ENCODE peak calls at places on chromosomes 1 and 21, in six cellular contexts. I is A549, M is HepG2, Y is endothelial cell of umbilical vein, C is K562, T is GM12878. Q is an unnamed sample.

GRCh38 chr1:27658951-27659496 is 13.0 kb downstream of the IFI6 start:
- DNase-seq in I (no peak), M (no peak), Y (no peak), C (no peak), T (peak), Q (peak)

GRCh38 chr1:203629509-203630082 is 3.0 kb downstream of the ATP2B4 start:
- DNase-seq in I (no peak), M (no peak), Y (peak), C (peak), T (no peak), Q (peak)

GRCh38 chr1:66350001-66350547 is 183.9 kb upstream of the SGIP1 start:
- DNase-seq in I (no peak), M (no peak), Y (peak), C (no peak), T (no peak), Q (peak)

GRCh38 chr1:149884433-149885363 is 14.7 kb upstream of the BOLA1 start:
- DNase-seq in I (no peak), M (no peak), Y (no peak), C (peak), T (peak), Q (peak)

GRCh38 chr1:221788466-221788865 is 46.6 kb upstream of the DUSP10 start:
- DNase-seq in I (no peak), M (no peak), Y (no peak), C (no peak), T (no peak), Q (no peak)

GRCh38 chr1:11701551-11701961 is 10.0 kb downstream of the DRAXIN start:
- DNase-seq in I (no peak), M (no peak), Y (no peak), C (no peak), T (no peak), Q (no peak)

GRCh38 chr1:147225193-147225730 is at the start of gene FMO5:
- DNase-seq in I (peak), M (no peak), Y (peak), C (peak), T (no peak), Q (peak)

GRCh38 chr1:168520052-168520751 is 23.6 kb downstream of the XCL2 start:
- DNase-seq in I (no peak), M (no peak), Y (no peak), C (no peak), T (no peak), Q (peak)

GRCh38 chr1:226983998-226984364 is 43.9 kb downstream of the COQ8A start:
- DNase-seq in I (no peak), M (no peak), Y (no peak), C (no peak), T (no peak), Q (no peak)

GRCh38 chr1:209370616-209371015 is 212.9 kb upstream of the CAMK1G start:
- DNase-seq in I (no peak), M (no peak), Y (no peak), C (no peak), T (no peak), Q (no peak)

GRCh38 chr21:43884012-43884860 is 19.2 kb downstream of the AGPAT3 start:
- DNase-seq in I (no peak), M (peak), Y (peak), C (peak), T (no peak), Q (peak)

GRCh38 chr1:115312752-115313151 is 25.3 kb downstream of the NGF start:
- DNase-seq in I (no peak), M (no peak), Y (no peak), C (no peak), T (no peak), Q (no peak)

GRCh38 chr1:115314111-115314510 is 23.9 kb downstream of the NGF start:
- DNase-seq in I (no peak), M (no peak), Y (no peak), C (no peak), T (no peak), Q (no peak)

GRCh38 chr1:115310821-115311220 is 27.2 kb downstream of the NGF start:
- DNase-seq in I (no peak), M (no peak), Y (no peak), C (no peak), T (no peak), Q (no peak)

GRCh38 chr1:115314765-115315164 is 23.3 kb downstream of the NGF start:
- DNase-seq in I (no peak), M (no peak), Y (no peak), C (no peak), T (no peak), Q (no peak)

DNA sequence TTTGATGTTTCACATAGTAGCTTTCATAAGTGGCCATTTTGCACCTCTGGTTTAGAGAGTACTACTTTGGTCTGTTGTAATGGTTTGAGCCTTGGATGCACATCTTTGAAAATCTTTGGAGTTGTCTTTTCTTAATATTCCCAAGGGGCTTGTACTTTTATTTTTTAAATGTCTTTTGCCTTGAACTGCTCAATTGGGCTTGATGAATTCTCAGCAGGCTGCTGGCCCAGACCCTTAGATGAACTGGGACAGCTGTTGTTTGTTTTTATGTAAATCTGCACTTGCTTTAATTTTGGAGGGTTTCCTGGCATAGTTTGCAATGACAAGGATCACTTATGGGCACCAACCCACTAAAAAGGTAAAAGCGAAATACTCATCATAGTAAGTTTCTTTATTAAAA is 24.9 kb downstream of the NGF start:
- DNase-seq in I (no peak), M (no peak), Y (no peak), C (no peak), T (no peak), Q (no peak)
- H3K4me3 ChIP-seq in I (no peak), M (no peak), Y (no peak), C (no peak), T (no peak), Q (no peak)

DNA sequence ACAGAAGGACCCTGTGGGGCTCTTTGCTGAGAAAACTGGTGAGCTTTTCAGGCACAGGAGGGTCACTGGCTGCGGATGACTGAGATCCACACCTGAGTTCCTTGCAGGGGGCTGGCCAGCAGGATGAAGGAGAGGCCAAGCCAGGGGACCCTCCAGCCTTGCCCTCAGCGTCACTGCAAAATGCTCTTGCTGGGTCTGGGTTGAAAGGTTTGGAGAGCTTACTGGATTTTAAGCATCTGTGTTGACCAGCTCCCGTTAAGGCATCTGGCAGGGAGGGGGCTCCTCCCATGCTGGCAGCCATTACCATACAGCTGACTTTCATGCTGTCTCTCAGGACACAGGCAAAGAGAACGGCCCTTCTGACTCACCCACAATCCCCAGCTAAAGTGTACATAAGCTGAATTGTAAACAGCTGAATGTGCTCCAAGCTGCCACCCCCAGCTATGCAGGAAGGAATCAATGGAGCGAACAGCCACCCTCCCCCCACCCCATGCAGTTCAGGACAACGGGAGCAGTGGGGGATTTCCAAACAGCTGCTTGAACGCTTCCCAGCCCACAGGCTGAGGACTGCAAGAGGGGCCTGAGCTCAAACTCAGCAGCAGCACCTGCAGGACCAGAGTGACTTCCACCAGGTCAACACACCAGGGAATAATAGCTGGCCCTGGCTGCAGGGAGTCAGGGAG is 21.3 kb upstream of the A3GALT2 start:
- DNase-seq in I (peak), M (peak), Y (peak), C (no peak), T (peak), Q (no peak)
- TF ChIP-seq POLR2A in I (no peak), M (peak), Y (no peak), C (no peak), T (no peak), Q (no peak)

GRCh38 chr1:9590945-9591668 is 2.4 kb downstream of the TMEM201 start:
- DNase-seq in I (no peak), M (no peak), Y (no peak), C (no peak), T (no peak), Q (peak)

GRCh38 chr1:9590201-9590600 is 1.5 kb downstream of the TMEM201 start:
- DNase-seq in I (no peak), M (no peak), Y (no peak), C (no peak), T (no peak), Q (no peak)

GRCh38 chr1:9588551-9589143 is at the start of gene TMEM201:
- DNase-seq in I (peak), M (peak), Y (peak), C (peak), T (peak), Q (peak)

GRCh38 chr1:9589719-9590157 is 1.0 kb downstream of the TMEM201 start:
- DNase-seq in I (peak), M (no peak), Y (no peak), C (no peak), T (no peak), Q (peak)

DNA sequence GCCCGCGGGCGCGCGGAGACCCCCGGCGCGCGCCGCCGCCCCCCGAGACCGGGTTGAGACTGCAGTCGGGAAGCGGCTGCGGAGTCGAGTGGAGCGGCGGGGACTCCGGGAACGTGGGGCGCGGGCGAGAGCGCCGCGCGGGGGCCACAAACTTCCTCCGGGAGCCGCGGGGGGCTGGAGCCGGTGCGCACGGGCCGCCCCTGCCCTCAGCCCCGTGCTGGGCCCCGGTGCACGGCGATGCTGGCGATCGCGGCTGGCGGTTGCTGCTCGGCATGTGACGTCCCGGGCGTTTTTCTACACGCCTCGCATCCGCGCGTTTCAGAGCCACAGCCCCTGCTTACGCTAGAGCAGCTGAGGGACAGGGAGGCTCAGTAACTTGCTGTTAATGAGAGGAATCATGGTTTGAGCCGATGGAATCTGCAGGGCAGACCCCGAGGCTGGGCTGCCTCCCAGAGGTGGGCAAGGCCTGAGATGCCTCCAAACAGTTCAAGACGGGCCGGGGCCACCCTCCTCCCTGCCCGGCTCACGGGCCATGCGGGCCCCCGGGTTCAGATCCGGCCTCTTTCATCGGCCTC is 520 bp downstream of the TMEM201 start:
- DNase-seq in I (no peak), M (no peak), Y (peak), C (peak), T (no peak), Q (peak)
- TF ChIP-seq MYC in I (no peak), M (no peak), Y (no peak), C (peak), T (no peak), Q (peak)

GRCh38 chr1:23575226-23575810 is 16.0 kb upstream of the ID3 start:
- DNase-seq in I (no peak), M (no peak), Y (no peak), C (no peak), T (no peak), Q (no peak)

GRCh38 chr1:23578311-23578996 is 19.2 kb upstream of the ID3 start:
- DNase-seq in I (no peak), M (no peak), Y (no peak), C (no peak), T (no peak), Q (no peak)

GRCh38 chr1:23577056-23577985 is 18.0 kb upstream of the ID3 start:
- DNase-seq in I (no peak), M (peak), Y (peak), C (peak), T (peak), Q (no peak)

GRCh38 chr1:23574265-23574754 is 15.0 kb upstream of the ID3 start:
- DNase-seq in I (no peak), M (no peak), Y (no peak), C (no peak), T (peak), Q (no peak)

DNA sequence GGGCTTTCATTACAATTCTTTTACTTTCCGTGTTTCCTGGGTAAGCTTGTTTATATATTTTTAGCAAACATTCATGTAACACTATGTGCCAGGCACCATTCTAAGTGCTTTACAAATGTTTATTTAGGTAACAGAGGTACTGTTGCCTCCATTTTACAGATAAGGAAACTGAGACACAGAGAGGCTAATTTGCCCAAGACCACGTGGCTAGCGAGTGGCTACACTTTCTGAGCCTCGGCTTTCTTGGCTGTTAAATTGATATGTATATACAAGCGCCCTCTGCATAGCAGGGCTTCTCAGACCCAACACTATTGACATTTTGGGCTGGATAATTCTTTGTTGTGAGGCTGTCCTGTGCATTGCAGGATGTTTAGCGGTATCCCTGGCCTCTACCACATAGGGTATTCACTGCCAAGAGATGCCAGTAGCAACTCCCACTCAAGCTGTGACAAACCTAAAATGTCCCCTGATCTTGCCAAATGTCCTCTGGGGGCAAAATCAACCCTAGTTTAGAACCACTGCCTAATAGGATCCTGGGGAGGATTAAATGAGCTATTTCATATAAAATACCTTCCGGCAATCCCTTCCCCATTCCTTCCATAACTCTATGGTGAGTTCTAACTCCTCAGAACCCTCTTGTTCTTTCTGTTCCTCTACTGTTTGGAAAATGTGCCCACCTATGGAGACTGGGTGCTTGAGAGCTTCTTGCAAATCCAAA is 17.2 kb upstream of the ID3 start:
- DNase-seq in I (no peak), M (no peak), Y (no peak), C (no peak), T (no peak), Q (no peak)
- H3K4me3 ChIP-seq in I (peak), M (no peak), Y (no peak), C (no peak), T (peak), Q (no peak)

DNA sequence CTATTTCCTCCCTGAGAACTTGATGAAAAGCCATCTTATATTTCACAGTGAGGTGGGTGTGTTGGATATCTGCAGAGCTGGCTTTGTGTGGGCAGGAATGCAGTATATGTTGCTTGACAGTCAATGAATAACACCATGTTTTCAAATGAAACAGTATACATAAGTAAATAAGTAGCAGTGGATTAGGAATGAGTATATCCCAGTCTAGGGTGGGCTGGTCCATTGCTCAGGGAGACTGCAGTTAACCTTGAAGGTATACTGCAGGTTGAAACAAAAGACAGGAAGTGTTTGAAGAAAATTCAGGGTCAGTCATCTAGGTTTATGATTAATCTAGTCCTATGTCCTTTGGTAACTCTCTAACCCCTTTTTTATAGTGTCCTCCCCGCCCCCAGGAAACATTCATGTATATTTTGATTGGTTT is 1.0 kb downstream of the CTTNBP2NL start:
- DNase-seq in I (no peak), M (no peak), Y (peak), C (no peak), T (no peak), Q (no peak)
- TF ChIP-seq POLR2A in I (no peak), M (no peak), Y (peak), C (no peak), T (no peak), Q (no peak)

DNA sequence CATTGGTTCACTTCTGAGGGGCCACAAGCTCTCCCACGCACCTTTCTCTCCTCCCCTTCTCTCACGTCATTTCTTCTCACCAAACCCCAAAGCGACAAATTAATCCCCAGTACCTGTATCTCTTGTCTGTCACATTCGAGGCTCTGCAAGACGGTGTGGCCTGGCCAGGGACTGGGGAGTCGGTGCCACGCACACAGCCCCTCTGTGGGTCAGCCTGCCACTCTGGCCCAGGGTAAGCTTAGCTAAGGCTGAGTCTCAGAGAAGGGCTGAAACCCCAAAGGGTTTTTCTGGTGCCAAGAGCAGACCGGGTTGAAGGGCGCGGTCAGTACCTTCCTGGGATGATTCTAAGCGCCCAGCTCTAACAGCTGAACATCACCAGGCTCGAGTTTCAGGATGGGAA is 34.2 kb upstream of the ZBTB40 start:
- DNase-seq in I (no peak), M (no peak), Y (no peak), C (no peak), T (no peak), Q (no peak)
- TF ChIP-seq MYC in I (no peak), M (no peak), Y (no peak), C (no peak), T (no peak), Q (no peak)

GRCh38 chr1:233664254-233664653 is 50.3 kb downstream of the KCNK1 start:
- DNase-seq in I (no peak), M (no peak), Y (no peak), C (no peak), T (no peak), Q (no peak)

GRCh38 chr1:233668146-233668724 is 54.3 kb downstream of the KCNK1 start:
- DNase-seq in I (no peak), M (no peak), Y (no peak), C (no peak), T (no peak), Q (no peak)

GRCh38 chr1:233662503-233663105 is 48.7 kb downstream of the KCNK1 start:
- DNase-seq in I (no peak), M (no peak), Y (no peak), C (no peak), T (no peak), Q (no peak)

GRCh38 chr1:233665575-233666270 is 51.8 kb downstream of the KCNK1 start:
- DNase-seq in I (no peak), M (no peak), Y (no peak), C (peak), T (no peak), Q (no peak)

DNA sequence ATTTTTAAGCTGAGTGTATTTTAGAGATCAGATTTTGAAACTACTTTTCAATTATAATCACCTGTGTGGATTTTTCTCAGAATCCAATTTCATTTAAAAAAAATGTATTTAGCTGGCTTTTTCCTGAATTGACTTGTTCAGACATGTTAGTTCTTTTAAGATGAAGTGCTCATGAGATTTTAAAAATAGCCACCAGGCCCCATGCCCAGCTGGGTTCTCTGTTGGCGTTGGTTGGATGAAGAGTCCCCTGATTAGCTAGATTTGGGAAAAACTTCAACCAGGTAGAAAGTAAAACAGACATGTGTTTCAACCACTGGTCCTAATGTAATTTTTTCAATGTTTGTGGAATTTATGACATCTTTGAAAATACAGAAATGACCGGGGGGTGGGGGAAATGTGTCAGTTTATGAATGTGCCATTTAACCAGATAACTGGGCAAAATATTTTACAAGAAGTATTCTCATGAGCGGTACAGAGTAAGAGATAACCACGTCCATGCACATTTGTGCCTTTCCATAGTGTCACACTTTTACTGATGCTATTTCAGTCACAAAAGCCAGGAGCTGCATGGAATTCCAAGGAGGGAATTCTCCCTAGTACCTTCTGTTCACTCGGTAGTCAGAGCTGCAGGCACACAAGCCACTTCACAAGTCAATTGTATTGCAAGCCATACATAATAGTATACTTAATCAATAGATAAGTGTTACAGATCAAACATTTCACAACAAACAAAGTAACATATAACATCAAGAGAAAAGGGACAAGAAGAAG is 51.1 kb downstream of the KCNK1 start:
- DNase-seq in I (no peak), M (no peak), Y (no peak), C (no peak), T (no peak), Q (no peak)
- H3K4me3 ChIP-seq in I (no peak), M (no peak), Y (no peak), C (no peak), T (no peak), Q (no peak)

GRCh38 chr1:243255791-243256512 is at the start of gene SDCCAG8:
- DNase-seq in I (peak), M (peak), Y (peak), C (peak), T (peak), Q (peak)

GRCh38 chr1:243254233-243254926 is 701 bp downstream of the CEP170 start:
- DNase-seq in I (peak), M (peak), Y (peak), C (peak), T (no peak), Q (peak)

GRCh38 chr1:243253927-243254232 is 1.2 kb downstream of the CEP170 start:
- DNase-seq in I (no peak), M (peak), Y (no peak), C (no peak), T (no peak), Q (no peak)

GRCh38 chr1:243256590-243256989 is 749 bp downstream of the SDCCAG8 start:
- DNase-seq in I (no peak), M (no peak), Y (peak), C (no peak), T (no peak), Q (no peak)

GRCh38 chr1:243254927-243255790 is at the start of gene CEP170:
- DNase-seq in I (peak), M (peak), Y (peak), C (peak), T (peak), Q (peak)
- TF ChIP-seq POLR2A in I (peak), M (peak), Y (peak), C (peak), T (peak), Q (peak)

Q was measured in NB4.